ENCODE peak calls at places on chromosomes 5 and 9, in ten cellular contexts. P is NCI-H460; Z is AG08396; R is NCI-H774; Q is activated T-cell treated with anti-CD3 and anti-CD28 coated beads, Interleukin-2, amount 50 U/mL, for 24 hours; H is NCI-H1092; K is RPMI8226; N is kidney epithelial cell; E is NCI-H1436; C is activated CD4-positive, alpha-beta T cell treated with anti-CD3 and anti-CD28 coated beads, Interleukin-2, amount 10 ng/mL, durations not matched to agents 7 days and 5 days. G is an unnamed sample.

GRCh38 chr5:3103241-3103855 is 351.9 kb upstream of the IRX2 start:
- DNase-seq in P (no peak), R (no peak), N (no peak), E (no peak), Z (no peak), Q (no peak), H (peak; percentile 54), K (no peak), C (no peak), G (no peak)

GRCh38 chr9:78994476-78994875 is 577.3 kb upstream of the TLE4 start:
- DNase-seq in K (no peak), C (no peak), H (no peak), Z (no peak), Q (no peak), N (no peak), P (no peak), E (no peak), R (no peak), G (no peak)

GRCh38 chr9:105969672-105970071 is 275.3 kb downstream of the TMEM38B start:
- DNase-seq in N (no peak), C (no peak), P (no peak), H (no peak), K (no peak), R (no peak), Q (no peak), E (no peak), Z (no peak), G (no peak)

GRCh38 chr5:43601454-43602260 is 1.3 kb upstream of the NNT start:
- DNase-seq in N (no peak), R (peak; percentile 31), C (no peak), E (no peak), Q (no peak), P (no peak), K (peak; percentile 57), H (peak; percentile 1), Z (peak; percentile 49), G (no peak)

GRCh38 chr9:20714442-20715415 is 30.7 kb downstream of the FOCAD start:
- DNase-seq in K (no peak), R (no peak), E (no peak), P (no peak), C (no peak), Q (no peak), H (no peak), N (no peak), Z (no peak), G (no peak)

GRCh38 chr5:102628449-102629175 is 126.5 kb upstream of the PAM start:
- DNase-seq in K (no peak), N (no peak), P (no peak), C (no peak), R (no peak), Z (peak; percentile 30), Q (no peak), E (no peak), H (no peak), G (no peak)

GRCh38 chr5:148746826-148747535 is 79.4 kb upstream of the ADRB2 start:
- DNase-seq in H (no peak), E (no peak), K (no peak), Z (no peak), P (no peak), Q (no peak), C (no peak), N (no peak), R (no peak), G (no peak)

GRCh38 chr9:127731938-127732337 is 3.2 kb downstream of the TOR2A start:
- DNase-seq in C (no peak), R (no peak), N (no peak), Z (no peak), P (no peak), E (no peak), H (no peak), K (no peak), Q (no peak), G (no peak)

GRCh38 chr5:131563434-131564228 is 71.4 kb downstream of the RAPGEF6 start:
- DNase-seq in Z (no peak), P (no peak), H (no peak), N (no peak), R (no peak), Q (no peak), K (no peak), E (no peak), C (no peak), G (no peak)

GRCh38 chr9:109068764-109069163 is 51.0 kb downstream of the TMEM245 start:
- DNase-seq in N (no peak), E (no peak), Z (no peak), R (no peak), H (no peak), Q (no peak), C (no peak), P (no peak), K (no peak), G (no peak)

GRCh38 chr9:91289244-91289643 is 72.5 kb downstream of the AUH start:
- DNase-seq in H (no peak), C (no peak), K (no peak), E (no peak), N (no peak), R (no peak), Q (no peak), Z (no peak), P (no peak), G (no peak)

GRCh38 chr9:128190013-128190412 is 1.4 kb downstream of the CIZ1 start:
- DNase-seq in N (no peak), P (no peak), E (no peak), H (no peak), C (no peak), R (no peak), Z (no peak), Q (no peak), K (peak; percentile 31), G (no peak)

GRCh38 chr5:116178925-116179324 is 94.1 kb downstream of the COMMD10 start:
- DNase-seq in Q (no peak), C (no peak), N (no peak), K (no peak), Z (no peak), P (no peak), H (no peak), R (no peak), E (no peak), G (no peak)

GRCh38 chr5:170312666-170313065 is 15.1 kb upstream of the LCP2 start:
- DNase-seq in Z (no peak), C (peak; percentile 43), R (no peak), N (peak; percentile 31), P (no peak), K (peak; percentile 16), E (no peak), H (no peak), Q (peak; percentile 71), G (no peak)

GRCh38 chr5:68396722-68397121 is 181.2 kb downstream of the PIK3R1 start:
- DNase-seq in K (no peak), Q (no peak), H (no peak), N (peak; percentile 76), R (peak; percentile 60), C (no peak), Z (no peak), E (no peak), P (no peak), G (no peak)

GRCh38 chr5:139650031-139650688 is 2.0 kb downstream of the CXXC5 start:
- DNase-seq in N (no peak), Z (no peak), H (no peak), K (peak; percentile 53), Q (peak; percentile 48), P (no peak), E (no peak), C (no peak), R (no peak), G (no peak)

GRCh38 chr5:147902606-147903115 is 3.7 kb downstream of the C5orf46 start:
- DNase-seq in K (no peak), Z (no peak), P (no peak), N (no peak), Q (no peak), C (no peak), H (no peak), R (no peak), E (no peak), G (no peak)

GRCh38 chr5:36908544-36909260 is 32.1 kb downstream of the NIPBL start:
- DNase-seq in R (no peak), N (no peak), Z (no peak), E (no peak), K (peak; percentile 43), C (no peak), P (no peak), Q (no peak), H (no peak), G (no peak)

GRCh38 chr9:78213696-78214095 is 22.2 kb upstream of the CEP78 start:
- DNase-seq in P (no peak), Z (no peak), E (peak; percentile 22), K (no peak), Q (no peak), H (no peak), R (no peak), C (peak; percentile 12), N (peak; percentile 23), G (no peak)

GRCh38 chr5:139654464-139654863 is 6.3 kb downstream of the CXXC5 start:
- DNase-seq in C (no peak), E (no peak), H (no peak), R (no peak), Q (no peak), N (no peak), K (no peak), Z (no peak), P (no peak), G (no peak)

GRCh38 chr9:2242778-2243395 is 227.7 kb downstream of the SMARCA2 start:
- DNase-seq in K (no peak), P (no peak), N (no peak), R (peak; percentile 51), C (no peak), H (peak; percentile 52), E (peak; percentile 25), Z (no peak), Q (no peak), G (no peak)

GRCh38 chr5:78594946-78595921 is 53.3 kb downstream of the LHFPL2 start:
- DNase-seq in Z (peak; percentile 76), Q (no peak), K (no peak), H (no peak), C (no peak), R (no peak), E (no peak), N (peak; percentile 98), P (peak; percentile 67), G (no peak)

GRCh38 chr9:72292874-72293607 is 72.0 kb downstream of the ZFAND5 start:
- DNase-seq in C (no peak), K (no peak), H (no peak), E (no peak), Z (no peak), R (no peak), N (no peak), P (peak; percentile 97), Q (no peak), G (no peak)

GRCh38 chr5:16849181-16849580 is 86.9 kb downstream of the MYO10 start:
- DNase-seq in P (no peak), N (no peak), H (no peak), K (no peak), E (no peak), Z (no peak), Q (no peak), C (no peak), R (no peak), G (no peak)

GRCh38 chr9:104808030-104808614 is 44.2 kb downstream of the NIPSNAP3B start:
- DNase-seq in N (no peak), R (peak; percentile 49), Z (no peak), P (no peak), E (peak; percentile 48), K (no peak), Q (no peak), H (peak; percentile 81), C (no peak), G (no peak)

GRCh38 chr9:131590449-131590848 is 45.1 kb downstream of the PRRT1B start:
- DNase-seq in P (no peak), K (no peak), Q (no peak), C (peak; percentile 50), N (no peak), R (no peak), Z (no peak), H (no peak), E (no peak), G (no peak)

GRCh38 chr5:65137631-65138030 is 344.1 kb downstream of the ADAMTS6 start:
- DNase-seq in N (no peak), Q (no peak), E (no peak), C (no peak), Z (no peak), R (no peak), K (no peak), H (no peak), P (no peak), G (no peak)